ENCODE peak calls at places on chromosomes 5 and 9, in eight cellular contexts. I is A549; M is CD8-positive, alpha-beta T cell; O is transverse colon; A is cardiac fibroblast; C is CD4-positive, alpha-beta T cell; X is foreskin fibroblast; D is stomach. B is an unnamed sample.

GRCh38 chr5:74945561-74946165 is 79.5 kb upstream of the FAM169A start:
- DNase-seq in I (no peak), M (no peak), O (no peak), A (no peak), C (no peak), X (peak), D (no peak), B (no peak)

GRCh38 chr5:76384705-76385104 is 18.4 kb upstream of the IQGAP2 start:
- DNase-seq in I (no peak), M (no peak), O (no peak), A (no peak), C (no peak), X (no peak), D (no peak), B (no peak)

GRCh38 chr9:121268598-121269029 is 652 bp downstream of the GSN start:
- DNase-seq in I (no peak), M (no peak), O (no peak), A (no peak), C (no peak), X (peak), D (no peak), B (no peak)

GRCh38 chr5:149434162-149435014 is 55.3 kb upstream of the IL17B start:
- DNase-seq in I (peak), M (no peak), O (peak), A (peak), C (peak), X (peak), D (peak), B (peak)

GRCh38 chr5:14863105-14863504 is 8.5 kb downstream of the ANKH start:
- DNase-seq in I (no peak), M (no peak), O (no peak), A (no peak), C (no peak), X (no peak), D (no peak), B (no peak)

GRCh38 chr5:169029661-169030274 is 271.2 kb downstream of the SLIT3 start:
- DNase-seq in I (no peak), M (no peak), O (no peak), A (no peak), C (no peak), X (peak), D (no peak), B (no peak)

GRCh38 chr5:71693828-71694427 is 25.1 kb upstream of the CARTPT start:
- DNase-seq in I (no peak), M (no peak), O (no peak), A (no peak), C (no peak), X (no peak), D (no peak), B (no peak)

GRCh38 chr9:76374702-76375543 is 19.3 kb downstream of the RFK start:
- DNase-seq in I (peak), M (no peak), O (peak), A (peak), C (no peak), X (peak), D (peak), B (peak)

GRCh38 chr5:79318935-79319614 is 83.1 kb downstream of the JMY start:
- DNase-seq in I (peak), M (no peak), O (no peak), A (peak), C (no peak), X (peak), D (no peak), B (no peak)

GRCh38 chr5:115831163-115831768 is 10.1 kb downstream of the ATG12 start:
- DNase-seq in I (peak), M (no peak), O (peak), A (peak), C (no peak), X (peak), D (no peak), B (no peak)

GRCh38 chr5:150045512-150045911 is 40.8 kb downstream of the CSF1R start:
- DNase-seq in I (no peak), M (no peak), O (no peak), A (no peak), C (no peak), X (no peak), D (no peak), B (no peak)

GRCh38 chr5:112004867-112005532 is 248.0 kb upstream of the NREP start:
- DNase-seq in I (no peak), M (no peak), O (no peak), A (peak), C (no peak), X (peak), D (no peak), B (no peak)

GRCh38 chr5:130032807-130033206 is 128.5 kb downstream of the CHSY3 start:
- DNase-seq in I (no peak), M (no peak), O (no peak), A (no peak), C (no peak), X (peak), D (no peak), B (no peak)

GRCh38 chr5:59693492-59693891 is 200.0 kb downstream of the PDE4D start:
- DNase-seq in I (no peak), M (no peak), O (no peak), A (no peak), C (no peak), X (no peak), D (no peak), B (no peak)

GRCh38 chr9:113711251-113711650 is 164.9 kb upstream of the ZNF618 start:
- DNase-seq in I (no peak), M (no peak), O (no peak), A (no peak), C (no peak), X (no peak), D (no peak), B (no peak)

GRCh38 chr9:121292801-121293241 is 24.9 kb downstream of the GSN start:
- DNase-seq in I (no peak), M (no peak), O (no peak), A (no peak), C (no peak), X (no peak), D (no peak), B (peak)

GRCh38 chr9:114930063-114930812 is at the start of gene TNFSF8:
- DNase-seq in I (no peak), M (peak), O (peak), A (no peak), C (peak), X (no peak), D (peak), B (no peak)

GRCh38 chr9:134049772-134050588 is 17.8 kb downstream of the BRD3 start:
- DNase-seq in I (no peak), M (no peak), O (peak), A (no peak), C (no peak), X (no peak), D (peak), B (no peak)

GRCh38 chr5:32585122-32585445 is 273 bp upstream of the SUB1 start:
- DNase-seq in I (no peak), M (no peak), O (no peak), A (no peak), C (no peak), X (no peak), D (no peak), B (no peak)

GRCh38 chr9:107644774-107645463 is 155.3 kb upstream of the KLF4 start:
- DNase-seq in I (no peak), M (no peak), O (peak), A (peak), C (no peak), X (no peak), D (no peak), B (peak)

GRCh38 chr9:37200572-37201005 is 80.2 kb downstream of the ZCCHC7 start:
- DNase-seq in I (no peak), M (no peak), O (no peak), A (peak), C (no peak), X (peak), D (no peak), B (no peak)

GRCh38 chr5:2068515-2068914 is 185.8 kb upstream of the IRX4 start:
- DNase-seq in I (no peak), M (no peak), O (no peak), A (no peak), C (no peak), X (no peak), D (no peak), B (no peak)

GRCh38 chr9:5364294-5364990 is 24.8 kb upstream of the RLN1 start:
- DNase-seq in I (no peak), M (no peak), O (no peak), A (peak), C (no peak), X (peak), D (no peak), B (no peak)

GRCh38 chr5:152532714-152533113 is 127.6 kb upstream of the NMUR2 start:
- DNase-seq in I (peak), M (no peak), O (no peak), A (peak), C (no peak), X (peak), D (no peak), B (no peak)

GRCh38 chr5:42992035-42992570 is 48.0 kb downstream of the ANXA2R start:
- DNase-seq in I (peak), M (peak), O (peak), A (peak), C (peak), X (peak), D (peak), B (peak)

GRCh38 chr9:96222132-96222531 is 79.8 kb downstream of the HSD17B3 start:
- DNase-seq in I (peak), M (no peak), O (no peak), A (peak), C (no peak), X (no peak), D (no peak), B (no peak)

GRCh38 chr9:35500130-35500748 is 10.3 kb downstream of the RUSC2 start:
- DNase-seq in I (peak), M (no peak), O (no peak), A (peak), C (no peak), X (no peak), D (no peak), B (no peak)

GRCh38 chr9:2816476-2817141 is 27.3 kb downstream of the PUM3 start:
- DNase-seq in I (no peak), M (no peak), O (no peak), A (peak), C (no peak), X (peak), D (no peak), B (no peak)

GRCh38 chr9:136511670-136512592 is 29.1 kb upstream of the SEC16A start:
- DNase-seq in I (no peak), M (no peak), O (no peak), A (peak), C (no peak), X (no peak), D (no peak), B (peak)

GRCh38 chr9:84153885-84154284 is 173.3 kb downstream of the RMI1 start:
- DNase-seq in I (no peak), M (no peak), O (no peak), A (peak), C (no peak), X (peak), D (peak), B (no peak)

GRCh38 chr5:143153332-143154119 is 250.0 kb downstream of the NR3C1 start:
- DNase-seq in I (no peak), M (no peak), O (peak), A (peak), C (no peak), X (peak), D (peak), B (peak)

GRCh38 chr9:83267741-83268140 is 204.8 kb upstream of the RASEF start:
- DNase-seq in I (no peak), M (no peak), O (no peak), A (no peak), C (no peak), X (no peak), D (no peak), B (no peak)

GRCh38 chr9:136331556-136332481 is 4.5 kb downstream of the GPSM1 start:
- DNase-seq in I (no peak), M (no peak), O (no peak), A (no peak), C (no peak), X (peak), D (no peak), B (no peak)

GRCh38 chr9:109401169-109401989 is 80.5 kb upstream of the EPB41L4B start:
- DNase-seq in I (peak), M (no peak), O (peak), A (peak), C (no peak), X (peak), D (peak), B (no peak)

GRCh38 chr9:114386886-114387677 is 700 bp downstream of the AKNA start:
- DNase-seq in I (no peak), M (no peak), O (peak), A (peak), C (no peak), X (peak), D (peak), B (peak)

GRCh38 chr9:123093141-123093540 is 59.7 kb downstream of the GPR21 start:
- DNase-seq in I (no peak), M (no peak), O (no peak), A (no peak), C (no peak), X (no peak), D (no peak), B (no peak)

GRCh38 chr9:123089790-123090189 is 56.3 kb downstream of the GPR21 start:
- DNase-seq in I (no peak), M (no peak), O (no peak), A (no peak), C (no peak), X (no peak), D (no peak), B (no peak)

GRCh38 chr9:123090956-123091355 is 57.5 kb downstream of the GPR21 start:
- DNase-seq in I (no peak), M (no peak), O (no peak), A (no peak), C (no peak), X (no peak), D (no peak), B (no peak)

GRCh38 chr9:123090198-123090896 is 56.9 kb downstream of the GPR21 start:
- DNase-seq in I (no peak), M (no peak), O (no peak), A (no peak), C (no peak), X (no peak), D (no peak), B (no peak)

DNA sequence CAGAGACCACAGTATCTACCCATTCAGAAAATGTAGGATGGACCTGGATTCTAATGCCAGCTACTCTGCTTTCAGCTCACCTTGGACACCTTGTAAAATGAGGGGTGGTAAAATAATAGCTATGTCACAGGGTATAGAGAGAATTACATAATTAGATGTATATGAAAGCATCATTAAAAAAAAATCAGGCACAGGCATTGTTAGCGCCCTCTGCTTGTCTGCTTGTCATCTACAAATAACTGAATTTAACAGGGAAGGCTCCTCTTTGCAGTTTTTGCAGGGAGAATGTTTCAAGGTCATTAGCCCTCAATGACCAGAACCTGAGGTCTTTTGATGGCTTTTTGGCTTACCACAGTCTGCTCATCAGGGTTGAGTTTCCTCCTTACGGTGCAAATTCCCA is 58.0 kb downstream of the GPR21 start:
- DNase-seq in I (no peak), M (no peak), O (no peak), A (no peak), C (no peak), X (no peak), D (no peak), B (no peak)
- TF ChIP-seq CTCF in I (peak), M (no peak), O (no peak), A (no peak), C (no peak), X (no peak), D (no peak), B (no peak)

DNA sequence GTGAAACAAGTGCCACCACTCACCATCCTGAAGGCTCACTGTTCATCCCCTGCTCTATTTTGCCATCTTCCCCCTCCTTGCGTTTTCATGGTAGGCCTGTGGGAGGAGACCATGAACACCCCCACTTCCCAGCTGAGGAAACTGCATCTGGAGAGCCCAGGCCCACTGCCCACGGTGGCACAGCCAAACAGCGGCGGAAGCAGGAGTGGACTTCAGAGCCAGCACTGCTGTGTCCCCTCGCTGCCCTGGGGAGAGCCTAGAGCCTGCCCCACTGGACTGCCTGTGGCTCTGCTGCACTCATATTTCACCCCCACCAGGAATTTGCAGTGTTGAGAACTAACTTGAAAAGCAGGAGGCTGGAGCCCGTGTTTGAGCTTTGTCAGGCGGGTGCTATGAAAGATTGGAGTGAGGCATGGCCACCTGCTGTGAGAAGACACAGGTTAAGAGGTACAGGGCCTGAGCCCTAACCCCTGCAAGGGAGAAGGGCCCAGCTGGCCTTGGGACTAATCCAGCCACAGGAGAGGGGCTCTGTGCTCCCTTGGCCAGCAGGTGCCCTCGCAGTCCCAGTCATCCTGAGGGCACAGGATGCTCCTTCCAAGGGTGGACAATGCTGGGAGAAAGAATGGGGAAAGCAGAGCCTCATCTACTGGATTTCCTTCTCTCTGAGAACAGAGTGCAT is 79.0 kb downstream of the MACROH2A1 start:
- DNase-seq in I (no peak), M (no peak), O (no peak), A (no peak), C (no peak), X (no peak), D (peak), B (no peak)
- TF ChIP-seq CTCF in I (no peak), M (no peak), O (peak), A (no peak), C (no peak), X (no peak), D (no peak), B (no peak)

GRCh38 chr5:136025900-136026299 is 2.9 kb upstream of the TGFBI start:
- DNase-seq in I (no peak), M (no peak), O (no peak), A (peak), C (no peak), X (peak), D (no peak), B (peak)
- TF ChIP-seq CTCF in I (no peak), M (no peak), O (no peak), A (no peak), C (no peak), X (no peak), D (no peak), B (no peak)

GRCh38 chr9:88812938-88813670 is 178.2 kb upstream of the S1PR3 start:
- DNase-seq in I (no peak), M (no peak), O (no peak), A (no peak), C (no peak), X (no peak), D (no peak), B (no peak)
- TF ChIP-seq CTCF in I (no peak), M (no peak), O (no peak), A (no peak), C (no peak), X (no peak), D (no peak), B (no peak)

GRCh38 chr5:9544502-9545300 is 1.2 kb downstream of the SEMA5A start:
- DNase-seq in I (peak), M (no peak), O (peak), A (peak), C (peak), X (peak), D (peak), B (peak)
- TF ChIP-seq CTCF in I (peak), M (no peak), O (peak), A (peak), C (peak), X (peak), D (peak), B (peak)

DNA sequence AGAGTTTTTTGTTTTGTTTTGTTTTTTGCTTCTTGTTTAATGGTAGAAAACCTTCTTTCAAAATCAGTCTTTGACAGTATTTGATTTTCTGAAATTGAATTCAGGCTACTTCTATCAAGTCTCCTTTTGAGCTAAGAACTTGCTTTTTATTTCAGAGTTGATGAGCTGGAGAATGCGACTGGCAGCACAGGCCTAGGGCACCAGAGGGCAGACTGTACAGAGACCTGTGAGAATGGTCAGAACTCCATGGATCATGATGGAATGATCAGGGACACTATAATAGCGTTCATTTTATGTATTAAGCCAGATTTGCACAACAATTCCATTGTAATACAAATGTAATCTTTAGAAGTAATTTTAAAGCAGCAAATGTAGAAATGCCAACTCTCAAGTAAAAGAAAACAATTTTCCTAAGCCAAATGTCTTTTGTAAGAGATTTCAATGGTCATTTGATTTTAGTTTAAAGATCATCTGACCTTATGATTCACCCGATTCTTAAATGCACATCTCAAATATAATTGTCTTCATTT is 902.4 kb downstream of the NR2F1-AS1 start:
- DNase-seq in I (peak), M (no peak), O (no peak), A (peak), C (no peak), X (peak), D (no peak), B (no peak)
- TF ChIP-seq CTCF in I (peak), M (no peak), O (no peak), A (peak), C (no peak), X (peak), D (no peak), B (no peak)

DNA sequence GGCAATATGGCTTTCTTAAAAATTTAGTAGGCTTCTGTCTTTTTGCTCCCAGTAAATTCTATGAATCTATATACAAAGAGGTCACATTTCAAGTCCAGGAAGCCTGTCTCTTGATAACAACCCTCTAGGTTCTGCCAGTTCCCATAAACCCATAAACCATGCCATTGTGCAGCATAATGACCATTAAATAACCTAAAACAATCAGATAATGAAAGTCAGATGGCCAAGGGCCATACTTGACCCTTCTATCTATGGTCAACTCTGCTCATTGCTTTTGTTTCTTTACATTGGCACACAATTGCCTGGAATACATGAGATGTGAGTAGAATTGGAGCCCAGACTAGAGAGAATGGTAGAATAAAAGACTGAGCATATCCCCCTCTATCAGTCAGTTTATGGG is 305.4 kb upstream of the KIF2A start:
- DNase-seq in I (no peak), M (no peak), O (no peak), A (no peak), C (no peak), X (no peak), D (no peak), B (no peak)
- TF ChIP-seq CTCF in I (no peak), M (no peak), O (no peak), A (no peak), C (no peak), X (no peak), D (no peak), B (no peak)

GRCh38 chr5:6370580-6370979 is 7.8 kb downstream of the MED10 start:
- DNase-seq in I (no peak), M (no peak), O (no peak), A (peak), C (no peak), X (no peak), D (no peak), B (no peak)
- TF ChIP-seq CTCF in I (no peak), M (no peak), O (no peak), A (no peak), C (no peak), X (no peak), D (no peak), B (no peak)

GRCh38 chr5:58258984-58259684 is 200.8 kb downstream of the PLK2 start:
- DNase-seq in I (peak), M (no peak), O (no peak), A (no peak), C (no peak), X (no peak), D (no peak), B (no peak)
- TF ChIP-seq CTCF in I (no peak), M (no peak), O (no peak), A (no peak), C (no peak), X (no peak), D (no peak), B (no peak)